ENCODE peak calls at places on chromosome 4, in nine cellular contexts. J, K, P, H, G, U, Z, O and D are unnamed samples.

GRCh38 chr4:142961866-142962265 is 115.8 kb upstream of the INPP4B start:
- DNase-seq in J (no peak), K (no peak), P (no peak), H (no peak), G (no peak), U (no peak), Z (no peak), O (no peak), D (no peak)

GRCh38 chr4:73068496-73069337 is 799 bp downstream of the COX18 start:
- DNase-seq in J (no peak), K (peak; percentile 54), P (peak; percentile 8), H (no peak), G (peak; percentile 6), U (no peak), Z (no peak), O (peak; percentile 9), D (peak; percentile 18)

GRCh38 chr4:105951198-105951597 is 55.9 kb downstream of the NPNT start:
- DNase-seq in J (peak; percentile 31), K (no peak), P (no peak), H (no peak), G (no peak), U (no peak), Z (no peak), O (no peak), D (no peak)

GRCh38 chr4:98642991-98643426 is 15.4 kb downstream of the TSPAN5 start:
- DNase-seq in J (no peak), K (no peak), P (no peak), H (no peak), G (no peak), U (no peak), Z (no peak), O (peak; percentile 51), D (no peak)

GRCh38 chr4:83604315-83604714 is 68.4 kb downstream of the GPAT3 start:
- DNase-seq in J (no peak), K (no peak), P (no peak), H (no peak), G (no peak), U (no peak), Z (no peak), O (no peak), D (no peak)

GRCh38 chr4:124433500-124433899 is 279.0 kb downstream of the ANKRD50 start:
- DNase-seq in J (no peak), K (no peak), P (no peak), H (no peak), G (no peak), U (no peak), Z (no peak), O (no peak), D (no peak)

GRCh38 chr4:186689476-186689875 is 34.2 kb downstream of the FAT1 start:
- DNase-seq in J (no peak), K (no peak), P (no peak), H (no peak), G (no peak), U (no peak), Z (no peak), O (no peak), D (no peak)

GRCh38 chr4:160180206-160180605 is 1077.3 kb downstream of the RAPGEF2 start:
- DNase-seq in J (no peak), K (no peak), P (no peak), H (no peak), G (peak; percentile 39), U (no peak), Z (no peak), O (peak; percentile 50), D (no peak)

GRCh38 chr4:86855572-86855971 is 6.4 kb upstream of the SLC10A6 start:
- DNase-seq in J (no peak), K (peak; percentile 63), P (no peak), H (no peak), G (no peak), U (no peak), Z (no peak), O (no peak), D (peak; percentile 89)

GRCh38 chr4:119299221-119300071 is 22.5 kb downstream of the FABP2 start:
- DNase-seq in J (no peak), K (peak; percentile 11), P (no peak), H (no peak), G (no peak), U (no peak), Z (no peak), O (no peak), D (peak; percentile 14)